ENCODE peak calls at places on chromosomes 6 and 20, in ten cellular contexts. One of them, this sample, is unnamed.

GRCh38 chr6:24864345-24864744 is 65.6 kb upstream of the ARMH2 start:
- DNase-seq in PC-3: peak; percentile 29
- DNase-seq in mammary epithelial cell: no peak
- DNase-seq in foreskin fibroblast: peak; percentile 24
- DNase-seq in CD8-positive, alpha-beta T cell: no peak
- DNase-seq in heart right ventricle: no peak
- DNase-seq in endodermal cell: no peak
- DNase-seq in adrenal gland: no peak
- DNase-seq in A549: no peak
- DNase-seq in tibial artery: no peak
- DNase-seq in this sample: no peak

GRCh38 chr20:40467014-40467413 is 222.0 kb downstream of the MAFB start:
- DNase-seq in heart right ventricle: peak; percentile 29
- DNase-seq in CD8-positive, alpha-beta T cell: no peak
- DNase-seq in adrenal gland: peak; percentile 12
- DNase-seq in foreskin fibroblast: no peak
- DNase-seq in endodermal cell: no peak
- DNase-seq in tibial artery: peak; percentile 36
- DNase-seq in PC-3: no peak
- DNase-seq in mammary epithelial cell: no peak
- DNase-seq in A549: no peak
- DNase-seq in this sample: no peak

GRCh38 chr6:12748815-12749521 is 32.4 kb downstream of the PHACTR1 start:
- DNase-seq in A549: no peak
- DNase-seq in PC-3: no peak
- DNase-seq in tibial artery: no peak
- DNase-seq in endodermal cell: peak; percentile 88
- DNase-seq in mammary epithelial cell: no peak
- DNase-seq in adrenal gland: no peak
- DNase-seq in CD8-positive, alpha-beta T cell: no peak
- DNase-seq in heart right ventricle: no peak
- DNase-seq in foreskin fibroblast: peak; percentile 20
- DNase-seq in this sample: no peak

GRCh38 chr6:115485400-115485799 is 575.3 kb downstream of the FRK start:
- DNase-seq in A549: no peak
- DNase-seq in endodermal cell: no peak
- DNase-seq in CD8-positive, alpha-beta T cell: no peak
- DNase-seq in mammary epithelial cell: no peak
- DNase-seq in heart right ventricle: no peak
- DNase-seq in PC-3: peak; percentile 6
- DNase-seq in foreskin fibroblast: no peak
- DNase-seq in adrenal gland: no peak
- DNase-seq in tibial artery: no peak
- DNase-seq in this sample: no peak

GRCh38 chr6:33717857-33718552 is 6.5 kb upstream of the UQCC2 start:
- DNase-seq in PC-3: no peak
- DNase-seq in heart right ventricle: no peak
- DNase-seq in CD8-positive, alpha-beta T cell: no peak
- DNase-seq in tibial artery: no peak
- DNase-seq in endodermal cell: no peak
- DNase-seq in foreskin fibroblast: no peak
- DNase-seq in mammary epithelial cell: no peak
- DNase-seq in adrenal gland: no peak
- DNase-seq in A549: no peak
- DNase-seq in this sample: no peak

GRCh38 chr6:31152776-31153175 is 4.8 kb downstream of the CCHCR1 start:
- DNase-seq in adrenal gland: no peak
- DNase-seq in A549: no peak
- DNase-seq in mammary epithelial cell: no peak
- DNase-seq in tibial artery: no peak
- DNase-seq in endodermal cell: no peak
- DNase-seq in CD8-positive, alpha-beta T cell: no peak
- DNase-seq in foreskin fibroblast: no peak
- DNase-seq in heart right ventricle: no peak
- DNase-seq in PC-3: no peak
- DNase-seq in this sample: no peak

GRCh38 chr6:100335999-100336398 is 128.7 kb downstream of the SIM1 start:
- DNase-seq in A549: no peak
- DNase-seq in heart right ventricle: no peak
- DNase-seq in adrenal gland: no peak
- DNase-seq in PC-3: no peak
- DNase-seq in CD8-positive, alpha-beta T cell: no peak
- DNase-seq in endodermal cell: no peak
- DNase-seq in foreskin fibroblast: no peak
- DNase-seq in mammary epithelial cell: no peak
- DNase-seq in tibial artery: no peak
- DNase-seq in this sample: no peak

GRCh38 chr6:17892097-17892686 is 95.2 kb downstream of the KIF13A start:
- DNase-seq in mammary epithelial cell: no peak
- DNase-seq in adrenal gland: no peak
- DNase-seq in tibial artery: no peak
- DNase-seq in foreskin fibroblast: no peak
- DNase-seq in PC-3: no peak
- DNase-seq in endodermal cell: no peak
- DNase-seq in CD8-positive, alpha-beta T cell: no peak
- DNase-seq in heart right ventricle: no peak
- DNase-seq in A549: no peak
- DNase-seq in this sample: no peak

GRCh38 chr20:15817351-15817750 is 755.9 kb downstream of the KIF16B start:
- DNase-seq in endodermal cell: no peak
- DNase-seq in CD8-positive, alpha-beta T cell: no peak
- DNase-seq in heart right ventricle: no peak
- DNase-seq in foreskin fibroblast: no peak
- DNase-seq in tibial artery: no peak
- DNase-seq in A549: no peak
- DNase-seq in PC-3: no peak
- DNase-seq in adrenal gland: no peak
- DNase-seq in mammary epithelial cell: no peak
- DNase-seq in this sample: no peak

GRCh38 chr20:32580970-32581838 is 3.9 kb downstream of the NOL4L start:
- DNase-seq in mammary epithelial cell: no peak
- DNase-seq in foreskin fibroblast: no peak
- DNase-seq in PC-3: no peak
- DNase-seq in tibial artery: no peak
- DNase-seq in A549: no peak
- DNase-seq in endodermal cell: peak; percentile 67
- DNase-seq in heart right ventricle: peak; percentile 12
- DNase-seq in CD8-positive, alpha-beta T cell: peak; percentile 48
- DNase-seq in adrenal gland: no peak
- DNase-seq in this sample: no peak

GRCh38 chr6:34491091-34491430 is 25.2 kb downstream of the PACSIN1 start:
- DNase-seq in heart right ventricle: no peak
- DNase-seq in adrenal gland: peak; percentile 56
- DNase-seq in CD8-positive, alpha-beta T cell: no peak
- DNase-seq in PC-3: no peak
- DNase-seq in mammary epithelial cell: no peak
- DNase-seq in endodermal cell: peak; percentile 63
- DNase-seq in tibial artery: peak; percentile 25
- DNase-seq in A549: no peak
- DNase-seq in foreskin fibroblast: peak; percentile 29
- DNase-seq in this sample: peak; percentile 10

GRCh38 chr6:44494011-44494501 is 106.5 kb downstream of the CDC5L start:
- DNase-seq in heart right ventricle: no peak
- DNase-seq in tibial artery: no peak
- DNase-seq in CD8-positive, alpha-beta T cell: no peak
- DNase-seq in endodermal cell: no peak
- DNase-seq in adrenal gland: no peak
- DNase-seq in A549: peak; percentile 71
- DNase-seq in foreskin fibroblast: peak; percentile 69
- DNase-seq in PC-3: peak; percentile 95
- DNase-seq in mammary epithelial cell: peak; percentile 80
- DNase-seq in this sample: no peak

GRCh38 chr6:106446287-106446885 is 85.9 kb downstream of the CRYBG1 start:
- DNase-seq in CD8-positive, alpha-beta T cell: no peak
- DNase-seq in adrenal gland: no peak
- DNase-seq in foreskin fibroblast: no peak
- DNase-seq in heart right ventricle: no peak
- DNase-seq in endodermal cell: no peak
- DNase-seq in PC-3: peak; percentile 43
- DNase-seq in tibial artery: no peak
- DNase-seq in A549: peak; percentile 6
- DNase-seq in mammary epithelial cell: no peak
- DNase-seq in this sample: no peak

GRCh38 chr6:106445508-106445878 is 85.0 kb downstream of the CRYBG1 start:
- DNase-seq in CD8-positive, alpha-beta T cell: no peak
- DNase-seq in mammary epithelial cell: no peak
- DNase-seq in tibial artery: no peak
- DNase-seq in heart right ventricle: no peak
- DNase-seq in adrenal gland: no peak
- DNase-seq in endodermal cell: no peak
- DNase-seq in PC-3: no peak
- DNase-seq in A549: no peak
- DNase-seq in foreskin fibroblast: no peak
- DNase-seq in this sample: no peak

GRCh38 chr6:106446983-106447382 is 86.5 kb downstream of the CRYBG1 start:
- DNase-seq in heart right ventricle: no peak
- DNase-seq in PC-3: no peak
- DNase-seq in tibial artery: no peak
- DNase-seq in CD8-positive, alpha-beta T cell: no peak
- DNase-seq in foreskin fibroblast: no peak
- DNase-seq in mammary epithelial cell: no peak
- DNase-seq in adrenal gland: no peak
- DNase-seq in A549: peak; percentile 33
- DNase-seq in endodermal cell: no peak
- DNase-seq in this sample: no peak

GRCh38 chr6:106442351-106442750 is 81.8 kb downstream of the CRYBG1 start:
- DNase-seq in endodermal cell: no peak
- DNase-seq in CD8-positive, alpha-beta T cell: no peak
- DNase-seq in tibial artery: no peak
- DNase-seq in mammary epithelial cell: no peak
- DNase-seq in adrenal gland: no peak
- DNase-seq in A549: no peak
- DNase-seq in foreskin fibroblast: no peak
- DNase-seq in heart right ventricle: no peak
- DNase-seq in PC-3: peak; percentile 80
- DNase-seq in this sample: no peak

GRCh38 chr6:106444777-106445507 is 84.4 kb downstream of the CRYBG1 start:
- DNase-seq in heart right ventricle: peak; percentile 22
- DNase-seq in A549: peak; percentile 66
- DNase-seq in endodermal cell: no peak
- DNase-seq in PC-3: peak; percentile 70
- DNase-seq in foreskin fibroblast: peak; percentile 37
- DNase-seq in adrenal gland: peak; percentile 34
- DNase-seq in CD8-positive, alpha-beta T cell: no peak
- DNase-seq in mammary epithelial cell: peak; percentile 58
- DNase-seq in tibial artery: no peak
- DNase-seq in this sample: peak; percentile 59
- TF ChIP-seq CTCF in heart right ventricle: peak; percentile 83
- TF ChIP-seq CTCF in A549: peak; percentile 68
- TF ChIP-seq CTCF in endodermal cell: peak; percentile 86
- TF ChIP-seq CTCF in PC-3: peak; percentile 71
- TF ChIP-seq CTCF in foreskin fibroblast: peak; percentile 59
- TF ChIP-seq CTCF in adrenal gland: peak; percentile 57
- TF ChIP-seq CTCF in CD8-positive, alpha-beta T cell: peak; percentile 72
- TF ChIP-seq CTCF in mammary epithelial cell: peak; percentile 71
- TF ChIP-seq CTCF in tibial artery: peak; percentile 71
- TF ChIP-seq CTCF in this sample: peak; percentile 70

GRCh38 chr6:43013843-43014433 is at the start of the genes KLHDC3 and MEA1:
- DNase-seq in endodermal cell: peak; percentile 100
- DNase-seq in adrenal gland: peak; percentile 100
- DNase-seq in A549: peak; percentile 99
- DNase-seq in CD8-positive, alpha-beta T cell: peak; percentile 99
- DNase-seq in tibial artery: peak; percentile 99
- DNase-seq in mammary epithelial cell: peak; percentile 100
- DNase-seq in foreskin fibroblast: peak; percentile 99
- DNase-seq in heart right ventricle: peak; percentile 99
- DNase-seq in PC-3: peak; percentile 99
- DNase-seq in this sample: peak; percentile 99
- H3K4me3 ChIP-seq in endodermal cell: peak within 1 kb of the TSS; percentile 100
- H3K4me3 ChIP-seq in adrenal gland: peak within 1 kb of the TSS; percentile 74
- H3K4me3 ChIP-seq in A549: peak within 1 kb of the TSS; percentile 92
- H3K4me3 ChIP-seq in CD8-positive, alpha-beta T cell: peak within 1 kb of the TSS; percentile 84
- H3K4me3 ChIP-seq in tibial artery: peak within 1 kb of the TSS; percentile 83
- H3K4me3 ChIP-seq in mammary epithelial cell: peak within 1 kb of the TSS; percentile 91
- H3K4me3 ChIP-seq in foreskin fibroblast: peak within 1 kb of the TSS; percentile 86
- H3K4me3 ChIP-seq in heart right ventricle: peak within 1 kb of the TSS; percentile 71
- H3K4me3 ChIP-seq in PC-3: peak within 1 kb of the TSS; percentile 91
- H3K4me3 ChIP-seq in this sample: peak within 1 kb of the TSS; percentile 31

GRCh38 chr6:90574610-90575009 is 12.3 kb downstream of the MAP3K7 start:
- DNase-seq in foreskin fibroblast: peak; percentile 14
- DNase-seq in mammary epithelial cell: no peak
- DNase-seq in PC-3: peak; percentile 30
- DNase-seq in endodermal cell: no peak
- DNase-seq in adrenal gland: no peak
- DNase-seq in tibial artery: no peak
- DNase-seq in CD8-positive, alpha-beta T cell: no peak
- DNase-seq in heart right ventricle: no peak
- DNase-seq in A549: no peak
- DNase-seq in this sample: no peak
- TF ChIP-seq CTCF in foreskin fibroblast: no peak
- TF ChIP-seq CTCF in mammary epithelial cell: no peak
- TF ChIP-seq CTCF in PC-3: peak; percentile 45
- TF ChIP-seq CTCF in endodermal cell: no peak
- TF ChIP-seq CTCF in adrenal gland: peak; percentile 7
- TF ChIP-seq CTCF in tibial artery: no peak
- TF ChIP-seq CTCF in CD8-positive, alpha-beta T cell: no peak
- TF ChIP-seq CTCF in heart right ventricle: no peak
- TF ChIP-seq CTCF in A549: no peak
- TF ChIP-seq CTCF in this sample: no peak

GRCh38 chr20:44210422-44211176 is at the start of gene OSER1:
- DNase-seq in tibial artery: peak; percentile 98
- DNase-seq in mammary epithelial cell: peak; percentile 98
- DNase-seq in CD8-positive, alpha-beta T cell: peak; percentile 98
- DNase-seq in heart right ventricle: peak; percentile 97
- DNase-seq in adrenal gland: peak; percentile 98
- DNase-seq in PC-3: peak; percentile 99
- DNase-seq in A549: peak; percentile 98
- DNase-seq in endodermal cell: peak; percentile 99
- DNase-seq in foreskin fibroblast: peak; percentile 95
- DNase-seq in this sample: peak; percentile 99

GRCh38 chr20:44207066-44207723 is 3.4 kb downstream of the OSER1 start:
- DNase-seq in endodermal cell: no peak
- DNase-seq in PC-3: no peak
- DNase-seq in adrenal gland: no peak
- DNase-seq in tibial artery: no peak
- DNase-seq in foreskin fibroblast: no peak
- DNase-seq in heart right ventricle: no peak
- DNase-seq in mammary epithelial cell: no peak
- DNase-seq in CD8-positive, alpha-beta T cell: no peak
- DNase-seq in A549: no peak
- DNase-seq in this sample: no peak

GRCh38 chr20:44208165-44208564 is 2.4 kb downstream of the OSER1 start:
- DNase-seq in mammary epithelial cell: no peak
- DNase-seq in foreskin fibroblast: no peak
- DNase-seq in adrenal gland: no peak
- DNase-seq in tibial artery: no peak
- DNase-seq in endodermal cell: no peak
- DNase-seq in heart right ventricle: no peak
- DNase-seq in A549: no peak
- DNase-seq in PC-3: no peak
- DNase-seq in CD8-positive, alpha-beta T cell: no peak
- DNase-seq in this sample: no peak

GRCh38 chr20:44209691-44210421 is 715 bp downstream of the OSER1 start:
- DNase-seq in PC-3: no peak
- DNase-seq in CD8-positive, alpha-beta T cell: no peak
- DNase-seq in tibial artery: no peak
- DNase-seq in foreskin fibroblast: no peak
- DNase-seq in endodermal cell: peak; percentile 81
- DNase-seq in adrenal gland: peak; percentile 37
- DNase-seq in heart right ventricle: no peak
- DNase-seq in A549: peak; percentile 27
- DNase-seq in mammary epithelial cell: no peak
- DNase-seq in this sample: no peak

GRCh38 chr20:44208770-44209169 is 1.8 kb downstream of the OSER1 start:
- DNase-seq in A549: peak; percentile 48
- DNase-seq in foreskin fibroblast: no peak
- DNase-seq in adrenal gland: no peak
- DNase-seq in tibial artery: no peak
- DNase-seq in endodermal cell: no peak
- DNase-seq in heart right ventricle: no peak
- DNase-seq in CD8-positive, alpha-beta T cell: no peak
- DNase-seq in mammary epithelial cell: no peak
- DNase-seq in PC-3: peak; percentile 59
- DNase-seq in this sample: no peak
- H3K4me3 ChIP-seq in A549: peak overlapping the region; percentile 64
- H3K4me3 ChIP-seq in foreskin fibroblast: peak overlapping the region; percentile 88
- H3K4me3 ChIP-seq in adrenal gland: peak overlapping the region; percentile 68
- H3K4me3 ChIP-seq in tibial artery: peak overlapping the region; percentile 78
- H3K4me3 ChIP-seq in endodermal cell: peak overlapping the region; percentile 97
- H3K4me3 ChIP-seq in heart right ventricle: peak overlapping the region; percentile 97
- H3K4me3 ChIP-seq in CD8-positive, alpha-beta T cell: peak overlapping the region; percentile 18
- H3K4me3 ChIP-seq in mammary epithelial cell: peak overlapping the region; percentile 76
- H3K4me3 ChIP-seq in PC-3: peak overlapping the region; percentile 87
- H3K4me3 ChIP-seq in this sample: no peak overlapping the region